ENCODE peak calls at places on chromosomes 2 and 18, in nine cellular contexts. One of them, this sample, is unnamed.

GRCh38 chr2:168528469-168528868 is 72.4 kb downstream of the CERS6 start:
- DNase-seq in stimulated activated CD4-positive, alpha-beta T cell treated with anti-CD3 and anti-CD28 coated beads, TNF-alpha, amount 100 ng/mL, for 48 hours: no peak
- DNase-seq in GM12864: no peak
- DNase-seq in osteocyte: no peak
- DNase-seq in caudate nucleus: no peak
- DNase-seq in anterior cingulate cortex: no peak
- DNase-seq in IMR-90: peak
- DNase-seq in amygdala: no peak
- DNase-seq in EL: peak
- DNase-seq in this sample: no peak

GRCh38 chr2:69241664-69242063 is 145.4 kb downstream of the GFPT1 start:
- DNase-seq in stimulated activated CD4-positive, alpha-beta T cell treated with anti-CD3 and anti-CD28 coated beads, TNF-alpha, amount 100 ng/mL, for 48 hours: no peak
- DNase-seq in GM12864: no peak
- DNase-seq in osteocyte: no peak
- DNase-seq in caudate nucleus: no peak
- DNase-seq in anterior cingulate cortex: no peak
- DNase-seq in IMR-90: no peak
- DNase-seq in amygdala: no peak
- DNase-seq in EL: no peak
- DNase-seq in this sample: no peak

GRCh38 chr2:171895781-171896180 is 1.7 kb upstream of the SLC25A12 start:
- DNase-seq in stimulated activated CD4-positive, alpha-beta T cell treated with anti-CD3 and anti-CD28 coated beads, TNF-alpha, amount 100 ng/mL, for 48 hours: no peak
- DNase-seq in GM12864: no peak
- DNase-seq in osteocyte: no peak
- DNase-seq in caudate nucleus: no peak
- DNase-seq in anterior cingulate cortex: no peak
- DNase-seq in IMR-90: no peak
- DNase-seq in amygdala: no peak
- DNase-seq in EL: no peak
- DNase-seq in this sample: no peak

GRCh38 chr2:190879474-190880373 is 897 bp upstream of the GLS start:
- DNase-seq in stimulated activated CD4-positive, alpha-beta T cell treated with anti-CD3 and anti-CD28 coated beads, TNF-alpha, amount 100 ng/mL, for 48 hours: peak
- DNase-seq in GM12864: no peak
- DNase-seq in osteocyte: no peak
- DNase-seq in caudate nucleus: no peak
- DNase-seq in anterior cingulate cortex: no peak
- DNase-seq in IMR-90: no peak
- DNase-seq in amygdala: no peak
- DNase-seq in EL: no peak
- DNase-seq in this sample: no peak

GRCh38 chr2:19127616-19128015 is 230.8 kb downstream of the OSR1 start:
- DNase-seq in stimulated activated CD4-positive, alpha-beta T cell treated with anti-CD3 and anti-CD28 coated beads, TNF-alpha, amount 100 ng/mL, for 48 hours: no peak
- DNase-seq in GM12864: no peak
- DNase-seq in osteocyte: no peak
- DNase-seq in caudate nucleus: no peak
- DNase-seq in anterior cingulate cortex: no peak
- DNase-seq in IMR-90: no peak
- DNase-seq in amygdala: no peak
- DNase-seq in EL: no peak
- DNase-seq in this sample: no peak

GRCh38 chr2:226256237-226256636 is 543.4 kb downstream of the IRS1 start:
- DNase-seq in stimulated activated CD4-positive, alpha-beta T cell treated with anti-CD3 and anti-CD28 coated beads, TNF-alpha, amount 100 ng/mL, for 48 hours: no peak
- DNase-seq in GM12864: no peak
- DNase-seq in osteocyte: no peak
- DNase-seq in caudate nucleus: no peak
- DNase-seq in anterior cingulate cortex: no peak
- DNase-seq in IMR-90: peak
- DNase-seq in amygdala: no peak
- DNase-seq in EL: peak
- DNase-seq in this sample: no peak

GRCh38 chr2:156411835-156412234 is 24.3 kb upstream of the GPD2 start:
- DNase-seq in stimulated activated CD4-positive, alpha-beta T cell treated with anti-CD3 and anti-CD28 coated beads, TNF-alpha, amount 100 ng/mL, for 48 hours: no peak
- DNase-seq in GM12864: no peak
- DNase-seq in osteocyte: no peak
- DNase-seq in caudate nucleus: no peak
- DNase-seq in anterior cingulate cortex: no peak
- DNase-seq in IMR-90: no peak
- DNase-seq in amygdala: no peak
- DNase-seq in EL: no peak
- DNase-seq in this sample: no peak

GRCh38 chr2:65402339-65402738 is 30.1 kb downstream of the SPRED2 start:
- DNase-seq in stimulated activated CD4-positive, alpha-beta T cell treated with anti-CD3 and anti-CD28 coated beads, TNF-alpha, amount 100 ng/mL, for 48 hours: no peak
- DNase-seq in GM12864: no peak
- DNase-seq in osteocyte: no peak
- DNase-seq in caudate nucleus: no peak
- DNase-seq in anterior cingulate cortex: no peak
- DNase-seq in IMR-90: peak
- DNase-seq in amygdala: no peak
- DNase-seq in EL: no peak
- DNase-seq in this sample: no peak

GRCh38 chr18:55097406-55098170 is 138.3 kb upstream of the CCDC68 start:
- DNase-seq in stimulated activated CD4-positive, alpha-beta T cell treated with anti-CD3 and anti-CD28 coated beads, TNF-alpha, amount 100 ng/mL, for 48 hours: no peak
- DNase-seq in GM12864: no peak
- DNase-seq in osteocyte: no peak
- DNase-seq in caudate nucleus: no peak
- DNase-seq in anterior cingulate cortex: no peak
- DNase-seq in IMR-90: no peak
- DNase-seq in amygdala: no peak
- DNase-seq in EL: peak
- DNase-seq in this sample: no peak

GRCh38 chr2:239607795-239608171 is 207.0 kb upstream of the HDAC4 start:
- DNase-seq in stimulated activated CD4-positive, alpha-beta T cell treated with anti-CD3 and anti-CD28 coated beads, TNF-alpha, amount 100 ng/mL, for 48 hours: no peak
- DNase-seq in GM12864: no peak
- DNase-seq in osteocyte: peak
- DNase-seq in caudate nucleus: no peak
- DNase-seq in anterior cingulate cortex: no peak
- DNase-seq in IMR-90: no peak
- DNase-seq in amygdala: no peak
- DNase-seq in EL: no peak
- DNase-seq in this sample: no peak

GRCh38 chr2:240732911-240733622 is 41.4 kb downstream of the AQP12A start:
- DNase-seq in stimulated activated CD4-positive, alpha-beta T cell treated with anti-CD3 and anti-CD28 coated beads, TNF-alpha, amount 100 ng/mL, for 48 hours: no peak
- DNase-seq in GM12864: no peak
- DNase-seq in osteocyte: no peak
- DNase-seq in caudate nucleus: no peak
- DNase-seq in anterior cingulate cortex: no peak
- DNase-seq in IMR-90: no peak
- DNase-seq in amygdala: no peak
- DNase-seq in EL: no peak
- DNase-seq in this sample: no peak

GRCh38 chr18:35347991-35348390 is 3.8 kb upstream of the ZNF24 start:
- DNase-seq in stimulated activated CD4-positive, alpha-beta T cell treated with anti-CD3 and anti-CD28 coated beads, TNF-alpha, amount 100 ng/mL, for 48 hours: no peak
- DNase-seq in GM12864: no peak
- DNase-seq in osteocyte: no peak
- DNase-seq in caudate nucleus: no peak
- DNase-seq in anterior cingulate cortex: no peak
- DNase-seq in IMR-90: no peak
- DNase-seq in amygdala: no peak
- DNase-seq in EL: no peak
- DNase-seq in this sample: no peak

GRCh38 chr18:21949326-21950015 is 208.9 kb downstream of the MIB1 start:
- DNase-seq in stimulated activated CD4-positive, alpha-beta T cell treated with anti-CD3 and anti-CD28 coated beads, TNF-alpha, amount 100 ng/mL, for 48 hours: no peak
- DNase-seq in GM12864: no peak
- DNase-seq in osteocyte: no peak
- DNase-seq in caudate nucleus: no peak
- DNase-seq in anterior cingulate cortex: no peak
- DNase-seq in IMR-90: no peak
- DNase-seq in amygdala: no peak
- DNase-seq in EL: no peak
- DNase-seq in this sample: no peak

GRCh38 chr2:149877064-149877463 is 289.5 kb upstream of the MMADHC start:
- DNase-seq in stimulated activated CD4-positive, alpha-beta T cell treated with anti-CD3 and anti-CD28 coated beads, TNF-alpha, amount 100 ng/mL, for 48 hours: no peak
- DNase-seq in GM12864: no peak
- DNase-seq in osteocyte: no peak
- DNase-seq in caudate nucleus: no peak
- DNase-seq in anterior cingulate cortex: no peak
- DNase-seq in IMR-90: no peak
- DNase-seq in amygdala: no peak
- DNase-seq in EL: no peak
- DNase-seq in this sample: no peak

GRCh38 chr2:67641709-67642397 is 244.7 kb downstream of the ETAA1 start:
- DNase-seq in stimulated activated CD4-positive, alpha-beta T cell treated with anti-CD3 and anti-CD28 coated beads, TNF-alpha, amount 100 ng/mL, for 48 hours: no peak
- DNase-seq in GM12864: no peak
- DNase-seq in osteocyte: no peak
- DNase-seq in caudate nucleus: no peak
- DNase-seq in anterior cingulate cortex: no peak
- DNase-seq in IMR-90: peak
- DNase-seq in amygdala: no peak
- DNase-seq in EL: no peak
- DNase-seq in this sample: no peak

GRCh38 chr2:168801961-168802824 is at the start of gene NOSTRIN:
- DNase-seq in stimulated activated CD4-positive, alpha-beta T cell treated with anti-CD3 and anti-CD28 coated beads, TNF-alpha, amount 100 ng/mL, for 48 hours: no peak
- DNase-seq in GM12864: no peak
- DNase-seq in osteocyte: no peak
- DNase-seq in caudate nucleus: no peak
- DNase-seq in anterior cingulate cortex: no peak
- DNase-seq in IMR-90: peak
- DNase-seq in amygdala: no peak
- DNase-seq in EL: no peak
- DNase-seq in this sample: no peak

GRCh38 chr2:174965992-174966789 is 39.0 kb downstream of the CHN1 start:
- DNase-seq in stimulated activated CD4-positive, alpha-beta T cell treated with anti-CD3 and anti-CD28 coated beads, TNF-alpha, amount 100 ng/mL, for 48 hours: no peak
- DNase-seq in GM12864: no peak
- DNase-seq in osteocyte: no peak
- DNase-seq in caudate nucleus: no peak
- DNase-seq in anterior cingulate cortex: no peak
- DNase-seq in IMR-90: peak
- DNase-seq in amygdala: no peak
- DNase-seq in EL: no peak
- DNase-seq in this sample: no peak

GRCh38 chr2:96089356-96090180 is 26.8 kb downstream of the ADRA2B start:
- DNase-seq in stimulated activated CD4-positive, alpha-beta T cell treated with anti-CD3 and anti-CD28 coated beads, TNF-alpha, amount 100 ng/mL, for 48 hours: no peak
- DNase-seq in GM12864: no peak
- DNase-seq in osteocyte: peak
- DNase-seq in caudate nucleus: no peak
- DNase-seq in anterior cingulate cortex: no peak
- DNase-seq in IMR-90: no peak
- DNase-seq in amygdala: no peak
- DNase-seq in EL: no peak
- DNase-seq in this sample: peak

GRCh38 chr18:76602169-76602568 is 107.1 kb upstream of the ZNF516 start:
- DNase-seq in stimulated activated CD4-positive, alpha-beta T cell treated with anti-CD3 and anti-CD28 coated beads, TNF-alpha, amount 100 ng/mL, for 48 hours: no peak
- DNase-seq in GM12864: no peak
- DNase-seq in osteocyte: no peak
- DNase-seq in caudate nucleus: no peak
- DNase-seq in anterior cingulate cortex: no peak
- DNase-seq in IMR-90: no peak
- DNase-seq in amygdala: no peak
- DNase-seq in EL: no peak
- DNase-seq in this sample: no peak

GRCh38 chr18:2982452-2983172 is 30.3 kb downstream of the LPIN2 start:
- DNase-seq in stimulated activated CD4-positive, alpha-beta T cell treated with anti-CD3 and anti-CD28 coated beads, TNF-alpha, amount 100 ng/mL, for 48 hours: no peak
- DNase-seq in GM12864: no peak
- DNase-seq in osteocyte: no peak
- DNase-seq in caudate nucleus: no peak
- DNase-seq in anterior cingulate cortex: no peak
- DNase-seq in IMR-90: no peak
- DNase-seq in amygdala: no peak
- DNase-seq in EL: peak
- DNase-seq in this sample: no peak

This sample was measured in hypothalamus.